ENCODE peak calls at places on chromosomes 12 and 14, in six cellular contexts. A is pancreas, F is LNCaP clone FGC, G is esophagus squamous epithelium, Z is endothelial cell, V is epithelial cell of esophagus. S is an unnamed sample.
A peak's percentile ranks its signal among the peaks of the same experiment; 100 is the strongest.

GRCh38 chr14:85620937-85621336 is 91.0 kb downstream of the FLRT2 start:
- DNase-seq in A (no peak), F (no peak), G (no peak), Z (no peak), V (no peak), S (no peak)

GRCh38 chr12:13539051-13539450 is 342.5 kb downstream of the EMP1 start:
- DNase-seq in A (no peak), F (no peak), G (no peak), Z (no peak), V (no peak), S (peak; percentile 45)

GRCh38 chr12:46831335-46832083 is 5.7 kb upstream of the SLC38A4 start:
- DNase-seq in A (peak; percentile 80), F (no peak), G (no peak), Z (peak; percentile 46), V (no peak), S (peak; percentile 51)

GRCh38 chr12:59444932-59445331 is 150.9 kb upstream of the SLC16A7 start:
- DNase-seq in A (no peak), F (no peak), G (no peak), Z (no peak), V (peak; percentile 36), S (no peak)

GRCh38 chr12:111160350-111161142 is 208.3 kb downstream of the PHETA1 start:
- DNase-seq in A (no peak), F (no peak), G (no peak), Z (no peak), V (no peak), S (no peak)

GRCh38 chr14:68569546-68569908 is 223.3 kb downstream of the ZFP36L1 start:
- DNase-seq in A (peak; percentile 58), F (no peak), G (no peak), Z (no peak), V (no peak), S (no peak)

GRCh38 chr14:31505411-31505810 is 17.6 kb upstream of the GPR33 start:
- DNase-seq in A (no peak), F (no peak), G (no peak), Z (no peak), V (no peak), S (no peak)

GRCh38 chr14:69315302-69315701 is 55.3 kb downstream of the GALNT16 start:
- DNase-seq in A (peak; percentile 32), F (no peak), G (no peak), Z (no peak), V (peak; percentile 16), S (no peak)

GRCh38 chr12:131391399-131391798 is 319.5 kb upstream of the SFSWAP start:
- DNase-seq in A (no peak), F (no peak), G (no peak), Z (no peak), V (no peak), S (no peak)

GRCh38 chr14:95068091-95068490 is 89.2 kb downstream of the DICER1 start:
- DNase-seq in A (no peak), F (no peak), G (no peak), Z (no peak), V (no peak), S (no peak)

GRCh38 chr12:92771011-92771410 is 68.2 kb downstream of the PLEKHG7 start:
- DNase-seq in A (no peak), F (no peak), G (no peak), Z (no peak), V (no peak), S (no peak)

GRCh38 chr12:65106948-65107347 is 14.2 kb downstream of the WIF1 start:
- DNase-seq in A (no peak), F (no peak), G (no peak), Z (no peak), V (peak; percentile 18), S (no peak)

GRCh38 chr14:73633115-73633514 is 11.7 kb upstream of the DNAL1 start:
- DNase-seq in A (no peak), F (no peak), G (no peak), Z (no peak), V (no peak), S (no peak)

GRCh38 chr12:94965982-94966381 is 37.5 kb downstream of the NDUFA12 start:
- DNase-seq in A (no peak), F (no peak), G (no peak), Z (no peak), V (no peak), S (no peak)

GRCh38 chr14:74697543-74697942 is 15.3 kb downstream of the AREL1 start:
- DNase-seq in A (no peak), F (no peak), G (no peak), Z (no peak), V (peak; percentile 62), S (no peak)

GRCh38 chr12:25084816-25085215 is 110.1 kb downstream of the DNAI7 start:
- DNase-seq in A (no peak), F (no peak), G (no peak), Z (no peak), V (no peak), S (no peak)
- TF ChIP-seq CTCF in A (no peak), F (no peak), G (no peak), Z (no peak), V (no peak), S (no peak)

GRCh38 chr12:109797905-109798669 is 35.1 kb downstream of the TRPV4 start:
- DNase-seq in A (no peak), F (no peak), G (no peak), Z (peak; percentile 43), V (no peak), S (no peak)
- TF ChIP-seq CTCF in A (no peak), F (peak; percentile 10), G (no peak), Z (no peak), V (no peak), S (no peak)

DNA sequence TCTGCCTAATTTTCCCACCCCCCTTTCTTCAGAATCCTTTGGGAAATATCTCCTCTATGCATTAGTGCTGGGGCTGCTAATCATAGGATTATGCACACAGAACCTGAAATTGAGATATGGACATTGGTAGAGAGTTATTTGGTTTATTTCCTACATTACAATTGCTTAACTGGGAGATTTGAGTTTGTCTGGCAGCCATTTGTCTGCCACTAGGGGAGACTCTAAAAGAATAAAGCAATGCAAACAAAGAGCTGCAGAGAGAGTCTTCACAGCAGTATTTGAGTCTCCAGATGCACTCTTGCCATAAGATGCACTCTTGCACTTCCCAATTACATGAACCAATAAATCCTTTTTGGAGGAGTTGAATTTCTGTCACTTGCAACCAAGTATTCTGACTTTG is 12.0 kb upstream of the PCNX4 start:
- DNase-seq in A (no peak), F (no peak), G (no peak), Z (no peak), V (no peak), S (no peak)
- TF ChIP-seq CTCF in A (no peak), F (no peak), G (no peak), Z (no peak), V (peak; percentile 26), S (no peak)

DNA sequence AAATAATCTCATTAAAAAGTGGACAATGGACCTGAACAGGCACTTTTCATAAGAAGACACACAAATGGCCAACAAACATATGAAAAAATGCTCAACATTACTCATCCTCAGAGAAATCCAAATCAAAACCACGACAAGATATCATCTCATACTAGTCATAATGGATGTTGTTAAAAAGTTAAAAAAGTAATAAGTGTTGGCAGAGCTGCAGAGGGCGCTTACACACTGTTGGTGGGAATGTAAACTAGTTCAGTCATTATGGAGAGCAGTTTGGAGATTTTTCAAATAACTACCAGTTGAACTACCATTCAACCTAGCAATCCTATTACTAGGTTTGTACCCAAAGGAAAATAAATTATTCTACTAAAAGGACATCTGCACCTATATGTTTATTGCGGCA is 47.2 kb downstream of the FOXG1 start:
- DNase-seq in A (no peak), F (no peak), G (no peak), Z (no peak), V (no peak), S (no peak)
- TF ChIP-seq CTCF in A (no peak), F (no peak), G (no peak), Z (no peak), V (no peak), S (no peak)

GRCh38 chr12:44930972-44931600 is 55.0 kb upstream of the NELL2 start:
- DNase-seq in A (no peak), F (peak; percentile 13), G (no peak), Z (no peak), V (peak; percentile 66), S (no peak)
- TF ChIP-seq CTCF in A (peak; percentile 38), F (peak; percentile 43), G (no peak), Z (peak; percentile 87), V (peak; percentile 34), S (peak; percentile 89)